ENCODE peak calls at places on chromosomes 2 and 18, in eight cellular contexts. One of them, this sample, is unnamed.

GRCh38 chr2:216017365-216017764 is 4.0 kb upstream of the MREG start:
- DNase-seq in PC-9: peak
- DNase-seq in breast epithelium: no peak
- DNase-seq in A549: no peak
- DNase-seq in Peyer's patch: no peak
- DNase-seq in thoracic aorta: no peak
- DNase-seq in chondrocyte: no peak
- DNase-seq in HFFc6: peak
- DNase-seq in this sample: no peak

GRCh38 chr2:100242891-100243670 is 79.2 kb downstream of the LONRF2 start:
- DNase-seq in PC-9: no peak
- DNase-seq in breast epithelium: peak
- DNase-seq in A549: peak
- DNase-seq in Peyer's patch: peak
- DNase-seq in thoracic aorta: no peak
- DNase-seq in chondrocyte: no peak
- DNase-seq in HFFc6: peak
- DNase-seq in this sample: no peak

GRCh38 chr2:217108575-217109027 is 248.7 kb upstream of the TNP1 start:
- DNase-seq in PC-9: peak
- DNase-seq in breast epithelium: no peak
- DNase-seq in A549: no peak
- DNase-seq in Peyer's patch: no peak
- DNase-seq in thoracic aorta: no peak
- DNase-seq in chondrocyte: no peak
- DNase-seq in HFFc6: no peak
- DNase-seq in this sample: no peak

GRCh38 chr2:179898873-179899272 is 37.5 kb upstream of the ZNF385B start:
- DNase-seq in PC-9: no peak
- DNase-seq in breast epithelium: no peak
- DNase-seq in A549: no peak
- DNase-seq in Peyer's patch: no peak
- DNase-seq in thoracic aorta: no peak
- DNase-seq in chondrocyte: no peak
- DNase-seq in HFFc6: peak
- DNase-seq in this sample: no peak

GRCh38 chr2:176744156-176744555 is 468.4 kb upstream of the HNRNPA3 start:
- DNase-seq in PC-9: no peak
- DNase-seq in breast epithelium: no peak
- DNase-seq in A549: no peak
- DNase-seq in Peyer's patch: no peak
- DNase-seq in thoracic aorta: no peak
- DNase-seq in chondrocyte: no peak
- DNase-seq in HFFc6: no peak
- DNase-seq in this sample: no peak

GRCh38 chr2:104733544-104733943 is 120.4 kb upstream of the POU3F3 start:
- DNase-seq in PC-9: no peak
- DNase-seq in breast epithelium: no peak
- DNase-seq in A549: peak
- DNase-seq in Peyer's patch: no peak
- DNase-seq in thoracic aorta: no peak
- DNase-seq in chondrocyte: no peak
- DNase-seq in HFFc6: no peak
- DNase-seq in this sample: no peak

GRCh38 chr2:69309336-69310048 is 77.5 kb downstream of the GFPT1 start:
- DNase-seq in PC-9: peak
- DNase-seq in breast epithelium: no peak
- DNase-seq in A549: no peak
- DNase-seq in Peyer's patch: peak
- DNase-seq in thoracic aorta: no peak
- DNase-seq in chondrocyte: no peak
- DNase-seq in HFFc6: peak
- DNase-seq in this sample: no peak

GRCh38 chr2:234674781-234675201 is 177.9 kb upstream of the ARL4C start:
- DNase-seq in PC-9: peak
- DNase-seq in breast epithelium: no peak
- DNase-seq in A549: no peak
- DNase-seq in Peyer's patch: no peak
- DNase-seq in thoracic aorta: no peak
- DNase-seq in chondrocyte: no peak
- DNase-seq in HFFc6: peak
- DNase-seq in this sample: no peak

GRCh38 chr2:235005603-235006259 is 53.9 kb downstream of the SH3BP4 start:
- DNase-seq in PC-9: no peak
- DNase-seq in breast epithelium: no peak
- DNase-seq in A549: no peak
- DNase-seq in Peyer's patch: peak
- DNase-seq in thoracic aorta: no peak
- DNase-seq in chondrocyte: no peak
- DNase-seq in HFFc6: no peak
- DNase-seq in this sample: no peak

GRCh38 chr2:225270861-225271260 is 128.6 kb upstream of the NYAP2 start:
- DNase-seq in PC-9: peak
- DNase-seq in breast epithelium: no peak
- DNase-seq in A549: peak
- DNase-seq in Peyer's patch: no peak
- DNase-seq in thoracic aorta: no peak
- DNase-seq in chondrocyte: no peak
- DNase-seq in HFFc6: peak
- DNase-seq in this sample: no peak

GRCh38 chr18:63878343-63878742 is 9.2 kb upstream of the SERPINB2 start:
- DNase-seq in PC-9: no peak
- DNase-seq in breast epithelium: no peak
- DNase-seq in A549: no peak
- DNase-seq in Peyer's patch: no peak
- DNase-seq in thoracic aorta: no peak
- DNase-seq in chondrocyte: no peak
- DNase-seq in HFFc6: peak
- DNase-seq in this sample: no peak

GRCh38 chr18:77016133-77016839 is 116.3 kb downstream of the MBP start:
- DNase-seq in PC-9: no peak
- DNase-seq in breast epithelium: no peak
- DNase-seq in A549: no peak
- DNase-seq in Peyer's patch: no peak
- DNase-seq in thoracic aorta: no peak
- DNase-seq in chondrocyte: no peak
- DNase-seq in HFFc6: no peak
- DNase-seq in this sample: no peak

GRCh38 chr2:200180943-200181342 is 125.5 kb upstream of the SPATS2L start:
- DNase-seq in PC-9: no peak
- DNase-seq in breast epithelium: no peak
- DNase-seq in A549: no peak
- DNase-seq in Peyer's patch: no peak
- DNase-seq in thoracic aorta: no peak
- DNase-seq in chondrocyte: no peak
- DNase-seq in HFFc6: no peak
- DNase-seq in this sample: no peak

GRCh38 chr2:26352892-26353291 is 6.3 kb upstream of the ADGRF3 start:
- DNase-seq in PC-9: peak
- DNase-seq in breast epithelium: no peak
- DNase-seq in A549: no peak
- DNase-seq in Peyer's patch: no peak
- DNase-seq in thoracic aorta: no peak
- DNase-seq in chondrocyte: no peak
- DNase-seq in HFFc6: peak
- DNase-seq in this sample: no peak

GRCh38 chr2:8132371-8132831 is 549.5 kb upstream of the ID2 start:
- DNase-seq in PC-9: no peak
- DNase-seq in breast epithelium: no peak
- DNase-seq in A549: no peak
- DNase-seq in Peyer's patch: no peak
- DNase-seq in thoracic aorta: no peak
- DNase-seq in chondrocyte: no peak
- DNase-seq in HFFc6: no peak
- DNase-seq in this sample: no peak

GRCh38 chr2:8135051-8135675 is 546.7 kb upstream of the ID2 start:
- DNase-seq in PC-9: no peak
- DNase-seq in breast epithelium: no peak
- DNase-seq in A549: no peak
- DNase-seq in Peyer's patch: no peak
- DNase-seq in thoracic aorta: no peak
- DNase-seq in chondrocyte: no peak
- DNase-seq in HFFc6: no peak
- DNase-seq in this sample: no peak

GRCh38 chr2:8134105-8134903 is 547.6 kb upstream of the ID2 start:
- DNase-seq in PC-9: no peak
- DNase-seq in breast epithelium: no peak
- DNase-seq in A549: no peak
- DNase-seq in Peyer's patch: no peak
- DNase-seq in thoracic aorta: no peak
- DNase-seq in chondrocyte: no peak
- DNase-seq in HFFc6: no peak
- DNase-seq in this sample: no peak

GRCh38 chr2:8132889-8133288 is 549.0 kb upstream of the ID2 start:
- DNase-seq in PC-9: no peak
- DNase-seq in breast epithelium: no peak
- DNase-seq in A549: no peak
- DNase-seq in Peyer's patch: no peak
- DNase-seq in thoracic aorta: no peak
- DNase-seq in chondrocyte: no peak
- DNase-seq in HFFc6: no peak
- DNase-seq in this sample: no peak

DNA sequence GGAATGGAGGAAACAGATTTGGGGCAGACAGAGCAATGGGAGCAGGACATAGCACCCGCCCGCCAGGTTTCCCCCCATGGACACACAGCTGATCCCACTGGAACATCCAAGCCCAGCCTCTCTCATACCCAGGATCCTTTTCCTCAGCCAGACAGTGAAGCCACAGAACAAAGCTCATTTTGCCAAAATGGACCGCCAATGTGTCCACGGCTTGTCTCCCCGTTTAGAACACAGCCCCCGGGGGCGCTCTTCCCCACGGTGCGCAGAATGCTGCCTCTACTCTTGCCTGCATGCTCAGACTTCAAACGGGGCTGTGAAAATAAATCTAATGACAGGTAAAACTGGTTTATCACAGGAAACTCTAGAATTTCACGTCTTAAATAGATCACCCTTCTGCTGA is 548.5 kb upstream of the ID2 start:
- DNase-seq in PC-9: no peak
- DNase-seq in breast epithelium: no peak
- DNase-seq in A549: no peak
- DNase-seq in Peyer's patch: no peak
- DNase-seq in thoracic aorta: no peak
- DNase-seq in chondrocyte: no peak
- DNase-seq in HFFc6: no peak
- DNase-seq in this sample: no peak
- TF ChIP-seq CTCF in PC-9: no peak
- TF ChIP-seq CTCF in breast epithelium: no peak
- TF ChIP-seq CTCF in A549: no peak
- TF ChIP-seq CTCF in Peyer's patch: no peak
- TF ChIP-seq CTCF in thoracic aorta: no peak
- TF ChIP-seq CTCF in chondrocyte: no peak
- TF ChIP-seq CTCF in HFFc6: no peak
- TF ChIP-seq CTCF in this sample: no peak

GRCh38 chr2:182761903-182762302 is 45.8 kb downstream of the DNAJC10 start:
- DNase-seq in PC-9: no peak
- DNase-seq in breast epithelium: no peak
- DNase-seq in A549: no peak
- DNase-seq in Peyer's patch: no peak
- DNase-seq in thoracic aorta: no peak
- DNase-seq in chondrocyte: no peak
- DNase-seq in HFFc6: no peak
- DNase-seq in this sample: no peak
- TF ChIP-seq CTCF in PC-9: no peak
- TF ChIP-seq CTCF in breast epithelium: no peak
- TF ChIP-seq CTCF in A549: no peak
- TF ChIP-seq CTCF in Peyer's patch: no peak
- TF ChIP-seq CTCF in thoracic aorta: no peak
- TF ChIP-seq CTCF in chondrocyte: peak
- TF ChIP-seq CTCF in HFFc6: peak
- TF ChIP-seq CTCF in this sample: no peak

DNA sequence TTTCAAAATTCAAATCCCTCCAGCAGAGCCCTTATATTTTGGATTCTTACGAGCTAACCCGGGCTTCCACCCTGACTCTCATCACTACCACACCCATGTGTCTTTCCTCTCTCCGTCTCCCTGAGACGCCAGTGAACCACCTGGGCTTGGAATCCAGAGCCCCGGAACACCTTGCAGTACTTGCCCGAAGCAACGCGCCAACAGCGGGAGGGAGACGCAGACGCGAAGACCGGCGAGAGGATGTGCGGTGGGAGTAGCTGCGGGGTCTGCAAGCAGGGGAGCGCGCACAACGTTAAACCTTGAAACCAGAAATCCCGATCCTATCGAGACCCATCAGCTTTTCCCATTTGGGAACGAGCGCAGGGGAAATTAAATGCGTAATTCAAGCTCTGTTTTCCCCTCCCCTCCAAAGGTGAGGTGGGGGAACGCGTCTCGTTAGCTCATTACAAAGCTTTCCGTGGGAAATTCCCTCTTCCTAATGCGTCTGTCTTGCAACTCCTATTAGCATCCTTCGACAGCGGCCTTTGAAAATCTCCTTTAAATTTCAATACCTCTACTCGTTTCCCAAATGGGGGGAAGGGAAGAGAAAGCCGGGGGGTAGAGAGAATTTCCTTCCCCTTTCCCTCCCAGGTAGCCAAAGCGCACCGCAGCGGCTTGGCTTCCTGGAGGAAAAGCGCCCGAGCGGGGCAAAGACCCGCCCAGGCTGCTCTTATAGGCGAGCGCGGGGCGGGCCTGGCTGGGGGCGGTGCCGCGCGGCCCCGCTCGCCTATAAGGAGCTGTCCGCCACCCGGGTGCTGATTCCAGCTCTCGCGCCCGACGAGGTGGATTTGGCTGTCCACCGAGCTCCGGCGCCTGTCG is at the start of gene CNTNAP5:
- DNase-seq in PC-9: no peak
- DNase-seq in breast epithelium: peak
- DNase-seq in A549: no peak
- DNase-seq in Peyer's patch: peak
- DNase-seq in thoracic aorta: no peak
- DNase-seq in chondrocyte: no peak
- DNase-seq in HFFc6: no peak
- DNase-seq in this sample: peak
- TF ChIP-seq CTCF in PC-9: no peak
- TF ChIP-seq CTCF in breast epithelium: no peak
- TF ChIP-seq CTCF in A549: no peak
- TF ChIP-seq CTCF in Peyer's patch: no peak
- TF ChIP-seq CTCF in thoracic aorta: no peak
- TF ChIP-seq CTCF in chondrocyte: no peak
- TF ChIP-seq CTCF in HFFc6: no peak
- TF ChIP-seq CTCF in this sample: no peak

DNA sequence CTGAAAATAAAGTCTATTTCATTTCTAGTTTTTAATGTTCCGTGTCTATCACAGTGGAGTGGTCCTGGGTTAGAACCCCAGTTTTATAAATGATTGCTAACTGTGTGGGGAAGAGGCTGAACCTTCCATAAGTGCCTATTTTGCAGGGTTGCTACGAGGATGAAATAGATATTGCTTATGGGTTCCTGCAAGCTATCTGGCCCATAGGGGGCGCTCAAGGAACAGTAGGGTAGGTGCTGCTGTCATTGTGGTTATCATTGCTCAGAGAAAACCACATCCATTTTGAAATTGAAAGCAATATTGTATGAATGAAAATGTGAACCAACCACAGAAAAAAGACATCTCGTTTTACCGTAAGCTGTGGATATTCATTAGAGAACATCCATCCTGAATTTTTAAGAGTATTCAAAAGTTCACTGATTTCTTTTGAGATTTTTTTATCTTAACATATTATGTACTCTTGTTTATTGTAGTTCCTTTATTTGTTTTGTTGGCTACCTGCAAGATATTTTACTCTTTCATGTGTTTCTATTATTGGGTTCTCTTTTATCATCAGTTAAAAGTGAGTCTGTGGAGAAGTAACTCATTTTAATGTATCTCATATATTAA is 261.6 kb downstream of the NAPG start:
- DNase-seq in PC-9: no peak
- DNase-seq in breast epithelium: no peak
- DNase-seq in A549: peak
- DNase-seq in Peyer's patch: peak
- DNase-seq in thoracic aorta: peak
- DNase-seq in chondrocyte: no peak
- DNase-seq in HFFc6: peak
- DNase-seq in this sample: peak
- TF ChIP-seq CTCF in PC-9: peak
- TF ChIP-seq CTCF in breast epithelium: peak
- TF ChIP-seq CTCF in A549: peak
- TF ChIP-seq CTCF in Peyer's patch: peak
- TF ChIP-seq CTCF in thoracic aorta: peak
- TF ChIP-seq CTCF in chondrocyte: peak
- TF ChIP-seq CTCF in HFFc6: peak
- TF ChIP-seq CTCF in this sample: peak

This sample was measured in natural killer cell.